ENCODE peak calls at places on chromosomes 13 and 19, in six cellular contexts. N is fibroblast of pulmonary artery; D is activated CD4-positive, alpha-beta T cell treated with anti-CD3 and anti-CD28 coated beads, Interleukin-2, amount 10 ng/mL, durations not matched to agents 7 days and 5 days; H is fibroblast of lung; U is fibroblast of the aortic adventitia; B is mesendoderm. E is an unnamed sample.

GRCh38 chr19:34145741-34146202 is 26.5 kb upstream of the LSM14A start:
- DNase-seq in N (peak; percentile 72), D (peak; percentile 70), H (peak; percentile 61), U (peak; percentile 71), B (peak; percentile 63), E (peak; percentile 56)

GRCh38 chr13:72985610-72986009 is 73.2 kb upstream of the KLF5 start:
- DNase-seq in N (no peak), D (no peak), H (no peak), U (no peak), B (no peak), E (no peak)

GRCh38 chr13:100269837-100270236 is 180.9 kb downstream of the PCCA start:
- DNase-seq in N (peak; percentile 94), D (no peak), H (peak; percentile 89), U (peak; percentile 89), B (no peak), E (peak; percentile 56)

GRCh38 chr13:73989244-73989843 is 144.9 kb downstream of the KLF12 start:
- DNase-seq in N (no peak), D (no peak), H (no peak), U (no peak), B (peak; percentile 16), E (no peak)

GRCh38 chr19:10748924-10749434 is 31.1 kb downstream of the DNM2 start:
- DNase-seq in N (peak; percentile 44), D (no peak), H (no peak), U (peak; percentile 70), B (no peak), E (peak; percentile 36)

GRCh38 chr19:35116085-35116801 is 620 bp downstream of the FXYD3 start:
- DNase-seq in N (no peak), D (no peak), H (no peak), U (no peak), B (no peak), E (no peak)

GRCh38 chr13:20126460-20127262 is 34.2 kb downstream of the GJA3 start:
- DNase-seq in N (no peak), D (no peak), H (no peak), U (no peak), B (no peak), E (no peak)

GRCh38 chr19:57465680-57466381 is 8.9 kb upstream of the VN1R1 start:
- DNase-seq in N (peak; percentile 53), D (peak; percentile 50), H (peak; percentile 33), U (peak; percentile 30), B (peak; percentile 79), E (no peak)

GRCh38 chr19:42023121-42023942 is 29.3 kb upstream of the ATP1A3 start:
- DNase-seq in N (peak; percentile 3), D (peak; percentile 13), H (peak; percentile 9), U (no peak), B (peak; percentile 70), E (no peak)

GRCh38 chr13:28347456-28348371 is 147.2 kb downstream of the FLT1 start:
- DNase-seq in N (no peak), D (peak; percentile 35), H (no peak), U (peak; percentile 27), B (peak; percentile 69), E (no peak)

GRCh38 chr13:36685912-36686311 is 12.1 kb downstream of the SERTM1 start:
- DNase-seq in N (peak; percentile 26), D (no peak), H (no peak), U (peak; percentile 78), B (no peak), E (no peak)

GRCh38 chr19:34598217-34599155 is 78.5 kb downstream of the SCGB2B2 start:
- DNase-seq in N (no peak), D (no peak), H (no peak), U (no peak), B (no peak), E (no peak)

GRCh38 chr13:75263741-75264407 is 218.1 kb downstream of the TBC1D4 start:
- DNase-seq in N (peak; percentile 4), D (no peak), H (peak; percentile 36), U (peak; percentile 19), B (no peak), E (no peak)

GRCh38 chr13:113461022-113461751 is 7.9 kb upstream of the ADPRHL1 start:
- DNase-seq in N (no peak), D (no peak), H (no peak), U (no peak), B (no peak), E (no peak)

GRCh38 chr19:1773173-1773572 is 19.9 kb downstream of the ONECUT3 start:
- DNase-seq in N (peak; percentile 46), D (no peak), H (no peak), U (no peak), B (no peak), E (no peak)

GRCh38 chr13:112213467-112214245 is 146.7 kb downstream of the SOX1 start:
- DNase-seq in N (no peak), D (no peak), H (no peak), U (no peak), B (no peak), E (no peak)

GRCh38 chr13:78241278-78241919 is 322.8 kb upstream of the EDNRB start:
- DNase-seq in N (peak; percentile 58), D (peak; percentile 12), H (peak; percentile 60), U (peak; percentile 26), B (peak; percentile 61), E (peak; percentile 5)

GRCh38 chr13:24217601-24218281 is 57.2 kb downstream of the SPATA13 start:
- DNase-seq in N (peak; percentile 39), D (peak; percentile 21), H (no peak), U (peak; percentile 5), B (peak; percentile 46), E (peak; percentile 31)

GRCh38 chr13:38688674-38689073 is 1.8 kb downstream of the FREM2 start:
- DNase-seq in N (no peak), D (no peak), H (no peak), U (no peak), B (no peak), E (no peak)

GRCh38 chr19:7294571-7295212 is 478 bp upstream of the INSR start:
- DNase-seq in N (peak; percentile 50), D (peak; percentile 10), H (peak; percentile 35), U (peak; percentile 49), B (peak; percentile 47), E (peak; percentile 71)

GRCh38 chr19:40601061-40601973 is at the start of gene LTBP4:
- DNase-seq in N (no peak), D (no peak), H (peak; percentile 52), U (no peak), B (no peak), E (peak; percentile 18)

GRCh38 chr19:459724-460511 is 915 bp downstream of the SHC2 start:
- DNase-seq in N (peak; percentile 18), D (peak; percentile 7), H (peak; percentile 28), U (peak; percentile 35), B (peak; percentile 37), E (peak; percentile 62)

GRCh38 chr13:114112826-114113322 is 19.5 kb downstream of the RASA3 start:
- DNase-seq in N (no peak), D (no peak), H (no peak), U (no peak), B (peak; percentile 75), E (no peak)

GRCh38 chr19:31175564-31176348 is 173.5 kb downstream of the TSHZ3 start:
- DNase-seq in N (no peak), D (no peak), H (no peak), U (no peak), B (no peak), E (no peak)

GRCh38 chr13:20977394-20977793 is 74.8 kb upstream of the XPO4 start:
- DNase-seq in N (no peak), D (no peak), H (no peak), U (no peak), B (no peak), E (no peak)

GRCh38 chr13:94710881-94711560 is 1.3 kb downstream of the SOX21 start:
- DNase-seq in N (no peak), D (no peak), H (no peak), U (no peak), B (peak; percentile 50), E (peak; percentile 13)

GRCh38 chr19:10538204-10538603 is 5.5 kb upstream of the ATG4D start:
- DNase-seq in N (no peak), D (no peak), H (no peak), U (no peak), B (no peak), E (no peak)

GRCh38 chr13:36875955-36876354 is 44.1 kb downstream of the SMAD9 start:
- DNase-seq in N (no peak), D (no peak), H (no peak), U (no peak), B (no peak), E (no peak)

GRCh38 chr19:11175920-11176319 is 20.3 kb upstream of the SPC24 start:
- DNase-seq in N (no peak), D (no peak), H (no peak), U (no peak), B (no peak), E (no peak)

GRCh38 chr19:306151-306900 is 15.1 kb upstream of the PLPP2 start:
- DNase-seq in N (no peak), D (no peak), H (no peak), U (no peak), B (no peak), E (no peak)

GRCh38 chr13:40271931-40272775 is 394.3 kb downstream of the FOXO1 start:
- DNase-seq in N (peak; percentile 86), D (no peak), H (peak; percentile 74), U (peak; percentile 97), B (peak; percentile 23), E (peak; percentile 78)

GRCh38 chr13:106052200-106052767 is 483.2 kb downstream of the EFNB2 start:
- DNase-seq in N (no peak), D (no peak), H (peak; percentile 63), U (no peak), B (no peak), E (no peak)

GRCh38 chr19:46390866-46391265 is 22.5 kb downstream of the CCDC8 start:
- DNase-seq in N (no peak), D (no peak), H (no peak), U (peak; percentile 85), B (no peak), E (no peak)

GRCh38 chr13:41457589-41458186 is 338 bp downstream of the RGCC start:
- DNase-seq in N (no peak), D (peak; percentile 31), H (no peak), U (no peak), B (peak; percentile 22), E (no peak)

GRCh38 chr13:40063278-40063698 is 407.8 kb downstream of the COG6 start:
- DNase-seq in N (no peak), D (no peak), H (no peak), U (no peak), B (no peak), E (no peak)

GRCh38 chr13:49776871-49777270 is 15.6 kb downstream of the KPNA3 start:
- DNase-seq in N (peak; percentile 21), D (no peak), H (no peak), U (peak; percentile 33), B (no peak), E (no peak)

GRCh38 chr19:461664-462551 is 1.1 kb upstream of the SHC2 start:
- DNase-seq in N (no peak), D (no peak), H (no peak), U (no peak), B (peak; percentile 63), E (peak; percentile 27)

GRCh38 chr13:64239372-64239771 is 2823.7 kb upstream of the PCDH20 start:
- DNase-seq in N (peak; percentile 71), D (no peak), H (peak; percentile 49), U (peak; percentile 75), B (peak; percentile 11), E (no peak)

GRCh38 chr19:575527-576506 is 3.4 kb downstream of the BSG start:
- DNase-seq in N (peak; percentile 52), D (no peak), H (peak; percentile 52), U (peak; percentile 43), B (no peak), E (peak; percentile 30)

GRCh38 chr19:49165865-49166301 is 8.3 kb downstream of the TRPM4 start:
- DNase-seq in N (no peak), D (no peak), H (no peak), U (no peak), B (no peak), E (no peak)

E was measured in midbrain.